ENCODE peak calls at places on chromosomes 2 and 18, in eight cellular contexts. S is AG20443, D is T-helper 9 cell, V is C1 segment of cervical spinal cord, U is NCI-H1694, R is iPS-NIHi11, M is AG08396, O is astrocyte of the spinal cord. Q is an unnamed sample.

GRCh38 chr2:111679202-111679601 is 204.8 kb downstream of the ANAPC1 start:
- DNase-seq in S (no peak), R (no peak), U (no peak), O (no peak), M (no peak), V (no peak), D (no peak), Q (peak)

GRCh38 chr2:10721344-10722251 is at the start of gene ATP6V1C2:
- DNase-seq in D (no peak), U (peak), V (no peak), O (no peak), S (peak), R (peak), M (peak), Q (no peak)

GRCh38 chr18:49655266-49656097 is 93.6 kb downstream of the LIPG start:
- DNase-seq in V (no peak), M (no peak), O (no peak), R (no peak), U (no peak), D (no peak), S (no peak), Q (peak)

GRCh38 chr18:74436158-74436755 is 20.9 kb downstream of the DIPK1C start:
- DNase-seq in O (no peak), U (no peak), D (no peak), S (no peak), R (no peak), V (no peak), M (no peak), Q (no peak)

GRCh38 chr2:120231974-120232635 is 8.9 kb upstream of the TMEM185B start:
- DNase-seq in V (no peak), R (no peak), D (peak), U (no peak), S (peak), O (no peak), M (peak), Q (no peak)

GRCh38 chr18:44450220-44450619 is 230.5 kb upstream of the SETBP1 start:
- DNase-seq in S (no peak), M (no peak), U (no peak), O (no peak), V (no peak), R (no peak), D (no peak), Q (no peak)

GRCh38 chr2:74525717-74526648 is at the start of gene DQX1:
- DNase-seq in O (no peak), U (no peak), V (no peak), D (no peak), M (no peak), S (no peak), R (peak), Q (no peak)

GRCh38 chr2:90069290-90069894 is 1377.9 kb downstream of the RPIA start:
- DNase-seq in D (no peak), R (peak), S (peak), O (no peak), V (no peak), U (no peak), M (peak), Q (no peak)

GRCh38 chr2:206443735-206444527 is 599 bp downstream of the ADAM23 start:
- DNase-seq in S (peak), V (no peak), D (no peak), M (peak), R (peak), U (peak), O (peak), Q (peak)

GRCh38 chr2:208025814-208026184 is 472 bp upstream of the PLEKHM3 start:
- DNase-seq in U (no peak), M (no peak), R (peak), O (no peak), V (no peak), D (no peak), S (peak), Q (no peak)

GRCh38 chr2:20224716-20225293 is at the start of gene SDC1:
- DNase-seq in R (peak), O (peak), U (peak), M (peak), D (no peak), S (peak), V (no peak), Q (peak)

GRCh38 chr2:59008950-59009349 is 767.8 kb upstream of the FANCL start:
- DNase-seq in O (no peak), D (no peak), R (no peak), V (no peak), M (no peak), S (no peak), U (no peak), Q (no peak)